ENCODE peak calls at places on chromosomes 7 and 10, in five cellular contexts. One of them, this sample, is unnamed.

GRCh38 chr7:99644436-99644835 is 27.7 kb downstream of the ZSCAN25 start:
- DNase-seq in transverse colon: no peak
- DNase-seq in fibroblast of villous mesenchyme: peak; percentile 55
- DNase-seq in lower leg skin: no peak
- DNase-seq in fibroblast of mammary gland: no peak
- DNase-seq in this sample: no peak

GRCh38 chr7:151078233-151079040 is 2.2 kb downstream of the FASTK start:
- DNase-seq in lower leg skin: no peak
- DNase-seq in fibroblast of mammary gland: peak; percentile 61
- DNase-seq in transverse colon: no peak
- DNase-seq in fibroblast of villous mesenchyme: peak; percentile 68
- DNase-seq in this sample: no peak

GRCh38 chr10:75049316-75050285 is 61.9 kb upstream of the SAMD8 start:
- DNase-seq in fibroblast of villous mesenchyme: peak; percentile 33
- DNase-seq in transverse colon: no peak
- DNase-seq in lower leg skin: no peak
- DNase-seq in fibroblast of mammary gland: no peak
- DNase-seq in this sample: no peak

GRCh38 chr7:137990251-137990901 is 11.5 kb downstream of the CREB3L2 start:
- DNase-seq in fibroblast of villous mesenchyme: peak; percentile 98
- DNase-seq in lower leg skin: no peak
- DNase-seq in transverse colon: no peak
- DNase-seq in fibroblast of mammary gland: peak; percentile 99
- DNase-seq in this sample: peak; percentile 94

GRCh38 chr7:103447073-103447960 is 1.3 kb upstream of the SLC26A5 start:
- DNase-seq in fibroblast of mammary gland: peak; percentile 61
- DNase-seq in fibroblast of villous mesenchyme: peak; percentile 40
- DNase-seq in transverse colon: peak; percentile 35
- DNase-seq in lower leg skin: peak; percentile 32
- DNase-seq in this sample: peak; percentile 58

GRCh38 chr7:148480479-148481146 is 110.0 kb upstream of the C7orf33 start:
- DNase-seq in transverse colon: no peak
- DNase-seq in fibroblast of villous mesenchyme: no peak
- DNase-seq in lower leg skin: no peak
- DNase-seq in fibroblast of mammary gland: no peak
- DNase-seq in this sample: no peak

GRCh38 chr7:30310674-30311362 is 26.4 kb downstream of the ZNRF2 start:
- DNase-seq in fibroblast of villous mesenchyme: no peak
- DNase-seq in fibroblast of mammary gland: no peak
- DNase-seq in lower leg skin: no peak
- DNase-seq in transverse colon: no peak
- DNase-seq in this sample: no peak

GRCh38 chr7:46071076-46071475 is 150.0 kb upstream of the IGFBP3 start:
- DNase-seq in lower leg skin: no peak
- DNase-seq in transverse colon: no peak
- DNase-seq in fibroblast of villous mesenchyme: peak; percentile 37
- DNase-seq in fibroblast of mammary gland: peak; percentile 64
- DNase-seq in this sample: peak; percentile 56

GRCh38 chr7:36393826-36394225 is 4.2 kb downstream of the ANLN start:
- DNase-seq in transverse colon: no peak
- DNase-seq in lower leg skin: no peak
- DNase-seq in fibroblast of mammary gland: no peak
- DNase-seq in fibroblast of villous mesenchyme: no peak
- DNase-seq in this sample: peak; percentile 4

GRCh38 chr7:131026297-131027003 is 292.4 kb upstream of the KLF14 start:
- DNase-seq in fibroblast of mammary gland: peak; percentile 80
- DNase-seq in transverse colon: no peak
- DNase-seq in fibroblast of villous mesenchyme: peak; percentile 76
- DNase-seq in lower leg skin: no peak
- DNase-seq in this sample: peak; percentile 58

GRCh38 chr10:120607710-120608703 is 151.0 kb downstream of the PLPP4 start:
- DNase-seq in fibroblast of villous mesenchyme: no peak
- DNase-seq in transverse colon: no peak
- DNase-seq in fibroblast of mammary gland: peak; percentile 3
- DNase-seq in lower leg skin: no peak
- DNase-seq in this sample: no peak

GRCh38 chr7:54725255-54725654 is 33.8 kb downstream of the SEC61G start:
- DNase-seq in fibroblast of villous mesenchyme: no peak
- DNase-seq in lower leg skin: no peak
- DNase-seq in fibroblast of mammary gland: no peak
- DNase-seq in transverse colon: no peak
- DNase-seq in this sample: no peak

GRCh38 chr10:31261502-31262311 is 57.3 kb upstream of the ZEB1 start:
- DNase-seq in fibroblast of villous mesenchyme: peak; percentile 95
- DNase-seq in lower leg skin: no peak
- DNase-seq in fibroblast of mammary gland: peak; percentile 92
- DNase-seq in transverse colon: no peak
- DNase-seq in this sample: peak; percentile 66

GRCh38 chr10:125997586-125997985 is 101.2 kb downstream of the FANK1 start:
- DNase-seq in fibroblast of mammary gland: no peak
- DNase-seq in lower leg skin: no peak
- DNase-seq in transverse colon: no peak
- DNase-seq in fibroblast of villous mesenchyme: no peak
- DNase-seq in this sample: no peak

GRCh38 chr10:110138197-110138812 is 69.1 kb upstream of the MXI1 start:
- DNase-seq in fibroblast of villous mesenchyme: peak; percentile 68
- DNase-seq in fibroblast of mammary gland: peak; percentile 71
- DNase-seq in transverse colon: no peak
- DNase-seq in lower leg skin: no peak
- DNase-seq in this sample: peak; percentile 82

GRCh38 chr10:90175161-90175681 is 473.8 kb downstream of the KIF20B start:
- DNase-seq in transverse colon: no peak
- DNase-seq in fibroblast of mammary gland: peak; percentile 80
- DNase-seq in fibroblast of villous mesenchyme: peak; percentile 83
- DNase-seq in lower leg skin: no peak
- DNase-seq in this sample: no peak

GRCh38 chr7:158581440-158582088 is 6.1 kb downstream of the PTPRN2 start:
- DNase-seq in fibroblast of villous mesenchyme: no peak
- DNase-seq in fibroblast of mammary gland: no peak
- DNase-seq in transverse colon: peak; percentile 46
- DNase-seq in lower leg skin: no peak
- DNase-seq in this sample: no peak

GRCh38 chr10:23417254-23417653 is 21.6 kb upstream of the OTUD1 start:
- DNase-seq in lower leg skin: no peak
- DNase-seq in fibroblast of villous mesenchyme: no peak
- DNase-seq in fibroblast of mammary gland: no peak
- DNase-seq in transverse colon: no peak
- DNase-seq in this sample: no peak

GRCh38 chr7:1596181-1597043 is 26.6 kb upstream of the PSMG3 start:
- DNase-seq in transverse colon: no peak
- DNase-seq in fibroblast of villous mesenchyme: no peak
- DNase-seq in lower leg skin: no peak
- DNase-seq in fibroblast of mammary gland: no peak
- DNase-seq in this sample: no peak

GRCh38 chr10:91598211-91598981 is 34.5 kb downstream of the PPP1R3C start:
- DNase-seq in transverse colon: no peak
- DNase-seq in fibroblast of mammary gland: peak; percentile 87
- DNase-seq in fibroblast of villous mesenchyme: peak; percentile 99
- DNase-seq in lower leg skin: no peak
- DNase-seq in this sample: peak; percentile 79

GRCh38 chr10:132363921-132364593 is 32.1 kb downstream of the LRRC27 start:
- DNase-seq in lower leg skin: no peak
- DNase-seq in fibroblast of mammary gland: peak; percentile 26
- DNase-seq in fibroblast of villous mesenchyme: peak; percentile 32
- DNase-seq in transverse colon: no peak
- DNase-seq in this sample: peak; percentile 7

GRCh38 chr10:128567561-128567960 is 441.3 kb upstream of the MKI67 start:
- DNase-seq in transverse colon: no peak
- DNase-seq in fibroblast of villous mesenchyme: no peak
- DNase-seq in fibroblast of mammary gland: no peak
- DNase-seq in lower leg skin: no peak
- DNase-seq in this sample: no peak

GRCh38 chr10:20927495-20927894 is 30.4 kb upstream of the NEBL start:
- DNase-seq in fibroblast of villous mesenchyme: no peak
- DNase-seq in lower leg skin: no peak
- DNase-seq in transverse colon: no peak
- DNase-seq in fibroblast of mammary gland: no peak
- DNase-seq in this sample: no peak

GRCh38 chr7:23470290-23471089 is at the start of gene IGF2BP3:
- DNase-seq in lower leg skin: no peak
- DNase-seq in fibroblast of villous mesenchyme: peak; percentile 98
- DNase-seq in fibroblast of mammary gland: peak; percentile 84
- DNase-seq in transverse colon: peak; percentile 24
- DNase-seq in this sample: peak; percentile 98

GRCh38 chr7:46201966-46202365 is 280.9 kb upstream of the IGFBP3 start:
- DNase-seq in fibroblast of villous mesenchyme: no peak
- DNase-seq in transverse colon: no peak
- DNase-seq in fibroblast of mammary gland: peak; percentile 15
- DNase-seq in lower leg skin: no peak
- DNase-seq in this sample: no peak

GRCh38 chr10:71666607-71667373 is 52.8 kb downstream of the C10orf105 start:
- DNase-seq in fibroblast of villous mesenchyme: no peak
- DNase-seq in transverse colon: no peak
- DNase-seq in lower leg skin: no peak
- DNase-seq in fibroblast of mammary gland: no peak
- DNase-seq in this sample: no peak

GRCh38 chr7:12722720-12723241 is 35.3 kb downstream of the ARL4A start:
- DNase-seq in fibroblast of villous mesenchyme: no peak
- DNase-seq in transverse colon: no peak
- DNase-seq in lower leg skin: no peak
- DNase-seq in fibroblast of mammary gland: no peak
- DNase-seq in this sample: no peak

GRCh38 chr7:91941450-91941849 is 788 bp downstream of the AKAP9 start:
- DNase-seq in transverse colon: peak; percentile 60
- DNase-seq in fibroblast of mammary gland: peak; percentile 29
- DNase-seq in fibroblast of villous mesenchyme: peak; percentile 19
- DNase-seq in lower leg skin: peak; percentile 28
- DNase-seq in this sample: peak; percentile 27

GRCh38 chr10:7085147-7085912 is 325.5 kb downstream of the SFMBT2 start:
- DNase-seq in lower leg skin: no peak
- DNase-seq in transverse colon: no peak
- DNase-seq in fibroblast of villous mesenchyme: peak; percentile 30
- DNase-seq in fibroblast of mammary gland: peak; percentile 45
- DNase-seq in this sample: no peak

GRCh38 chr10:91891285-91892001 is 17.8 kb downstream of the FGFBP3 start:
- DNase-seq in fibroblast of mammary gland: peak; percentile 96
- DNase-seq in fibroblast of villous mesenchyme: peak; percentile 96
- DNase-seq in transverse colon: no peak
- DNase-seq in lower leg skin: no peak
- DNase-seq in this sample: peak; percentile 87

GRCh38 chr10:86363833-86364511 is 2.6 kb downstream of the GRID1 start:
- DNase-seq in transverse colon: no peak
- DNase-seq in lower leg skin: no peak
- DNase-seq in fibroblast of mammary gland: no peak
- DNase-seq in fibroblast of villous mesenchyme: no peak
- DNase-seq in this sample: no peak

GRCh38 chr10:28810062-28810870 is 132.9 kb downstream of the BAMBI start:
- DNase-seq in fibroblast of villous mesenchyme: peak; percentile 50
- DNase-seq in lower leg skin: no peak
- DNase-seq in transverse colon: no peak
- DNase-seq in fibroblast of mammary gland: no peak
- DNase-seq in this sample: peak; percentile 14

GRCh38 chr7:36155811-36156361 is 2.8 kb downstream of the EEPD1 start:
- DNase-seq in fibroblast of mammary gland: no peak
- DNase-seq in fibroblast of villous mesenchyme: peak; percentile 56
- DNase-seq in transverse colon: peak; percentile 47
- DNase-seq in lower leg skin: peak; percentile 46
- DNase-seq in this sample: no peak

GRCh38 chr7:101494602-101495329 is 132.1 kb downstream of the COL26A1 start:
- DNase-seq in fibroblast of mammary gland: no peak
- DNase-seq in transverse colon: no peak
- DNase-seq in fibroblast of villous mesenchyme: no peak
- DNase-seq in lower leg skin: no peak
- DNase-seq in this sample: no peak
- H3K4me3 ChIP-seq in fibroblast of mammary gland: no peak overlapping the region
- H3K4me3 ChIP-seq in transverse colon: no peak overlapping the region
- H3K4me3 ChIP-seq in fibroblast of villous mesenchyme: no peak overlapping the region
- H3K4me3 ChIP-seq in lower leg skin: no peak overlapping the region
- H3K4me3 ChIP-seq in this sample: no peak overlapping the region

GRCh38 chr7:80468931-80469714 is 42.7 kb downstream of the GNAT3 start:
- DNase-seq in fibroblast of mammary gland: no peak
- DNase-seq in transverse colon: no peak
- DNase-seq in lower leg skin: no peak
- DNase-seq in fibroblast of villous mesenchyme: peak; percentile 37
- DNase-seq in this sample: peak; percentile 54
- TF ChIP-seq CTCF in fibroblast of mammary gland: no peak
- TF ChIP-seq CTCF in transverse colon: no peak
- TF ChIP-seq CTCF in lower leg skin: no peak
- TF ChIP-seq CTCF in fibroblast of villous mesenchyme: no peak
- TF ChIP-seq CTCF in this sample: no peak

DNA sequence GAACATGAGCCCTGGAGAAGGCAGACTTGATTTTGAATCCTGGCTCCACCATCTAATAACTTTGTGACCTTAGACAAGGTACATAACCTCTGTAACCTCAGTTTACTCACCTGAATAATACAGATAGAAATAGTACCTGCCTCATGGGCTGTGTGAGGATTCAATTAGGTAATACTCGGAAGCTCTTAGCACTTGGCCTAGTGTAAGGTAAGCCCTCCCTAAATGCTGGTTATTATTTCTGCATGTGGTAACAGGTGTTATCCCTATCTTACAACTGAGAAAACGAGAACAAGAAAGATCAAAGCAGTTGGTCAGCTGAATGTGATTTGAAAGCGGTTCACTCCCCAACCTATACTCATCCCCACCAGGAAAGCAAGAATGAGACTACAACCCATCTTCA is 28.7 kb upstream of the ACSL5 start:
- DNase-seq in fibroblast of villous mesenchyme: no peak
- DNase-seq in lower leg skin: no peak
- DNase-seq in transverse colon: no peak
- DNase-seq in fibroblast of mammary gland: no peak
- DNase-seq in this sample: no peak
- H3K4me3 ChIP-seq in fibroblast of villous mesenchyme: no peak overlapping the region
- H3K4me3 ChIP-seq in lower leg skin: no peak overlapping the region
- H3K4me3 ChIP-seq in transverse colon: no peak overlapping the region
- H3K4me3 ChIP-seq in fibroblast of mammary gland: no peak overlapping the region
- H3K4me3 ChIP-seq in this sample: no peak overlapping the region

DNA sequence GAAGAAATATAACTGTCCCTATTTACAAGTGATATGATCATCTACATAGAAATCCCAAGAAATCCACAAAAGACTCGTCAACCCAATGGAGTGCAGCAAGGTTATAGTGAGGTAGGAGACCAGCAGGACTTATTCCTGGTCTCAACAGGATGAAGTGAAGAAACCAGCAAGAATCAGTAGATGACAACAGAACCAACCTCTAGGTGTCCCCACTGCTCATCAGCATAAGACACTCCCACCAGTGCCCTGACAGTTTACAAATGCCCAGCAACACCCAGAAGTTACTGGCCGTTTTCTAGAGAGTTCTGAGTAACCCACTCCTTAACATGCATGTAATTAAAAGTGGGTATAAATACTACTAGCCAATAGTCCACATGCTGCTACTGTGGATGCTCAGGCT is 470.5 kb upstream of the LRRTM3 start:
- DNase-seq in fibroblast of mammary gland: no peak
- DNase-seq in fibroblast of villous mesenchyme: no peak
- DNase-seq in lower leg skin: no peak
- DNase-seq in transverse colon: no peak
- DNase-seq in this sample: no peak
- TF ChIP-seq CTCF in fibroblast of mammary gland: no peak
- TF ChIP-seq CTCF in fibroblast of villous mesenchyme: no peak
- TF ChIP-seq CTCF in lower leg skin: no peak
- TF ChIP-seq CTCF in transverse colon: no peak
- TF ChIP-seq CTCF in this sample: no peak

This sample was measured in fibroblast of pulmonary artery.